ENCODE peak calls at places on chromosome 19, in seven cellular contexts. S is fibroblast of lung, P is coronary artery, E is Peyer's patch, R is WERI-Rb-1, F is transverse colon, Q is neuronal stem cell. L is an unnamed sample.

GRCh38 chr19:35468637-35469036 is 20.6 kb downstream of the FFAR2 start:
- DNase-seq in S (no peak), P (no peak), E (peak; percentile 59), R (peak; percentile 71), F (peak; percentile 71), Q (no peak), L (peak; percentile 67)

GRCh38 chr19:50658438-50659317 is 9.4 kb downstream of the C19orf81 start:
- DNase-seq in S (peak; percentile 10), P (no peak), E (peak; percentile 30), R (peak; percentile 94), F (peak; percentile 39), Q (peak; percentile 93), L (peak; percentile 82)

GRCh38 chr19:11382898-11383705 is 1.0 kb downstream of the EPOR start:
- DNase-seq in S (no peak), P (peak; percentile 79), E (peak; percentile 46), R (peak; percentile 67), F (peak; percentile 64), Q (no peak), L (peak; percentile 82)

GRCh38 chr19:49533551-49534488 is 6.0 kb downstream of the RCN3 start:
- DNase-seq in S (peak; percentile 54), P (no peak), E (peak; percentile 82), R (peak; percentile 69), F (peak; percentile 69), Q (peak; percentile 71), L (peak; percentile 87)

GRCh38 chr19:43555185-43555770 is 20.0 kb downstream of the XRCC1 start:
- DNase-seq in S (peak; percentile 48), P (no peak), E (peak; percentile 79), R (peak; percentile 84), F (peak; percentile 79), Q (peak; percentile 70), L (peak; percentile 64)

GRCh38 chr19:43826787-43827754 is at the start of gene ZNF283:
- DNase-seq in S (peak; percentile 90), P (peak; percentile 92), E (peak; percentile 86), R (peak; percentile 95), F (peak; percentile 92), Q (peak; percentile 84), L (peak; percentile 91)

GRCh38 chr19:9789066-9789465 is 20.5 kb upstream of the ZNF846 start:
- DNase-seq in S (no peak), P (no peak), E (no peak), R (no peak), F (no peak), Q (no peak), L (no peak)

GRCh38 chr19:42175952-42176648 is 41.4 kb downstream of the DEDD2 start:
- DNase-seq in S (peak; percentile 31), P (no peak), E (no peak), R (peak; percentile 46), F (no peak), Q (no peak), L (no peak)

GRCh38 chr19:14479985-14480694 is 5.0 kb upstream of the PTGER1 start:
- DNase-seq in S (peak; percentile 22), P (no peak), E (peak; percentile 53), R (peak; percentile 67), F (no peak), Q (peak; percentile 66), L (peak; percentile 67)

GRCh38 chr19:55613930-55614710 is 8.7 kb downstream of the ZNF865 start:
- DNase-seq in S (no peak), P (no peak), E (no peak), R (no peak), F (no peak), Q (no peak), L (no peak)

GRCh38 chr19:54660967-54661366 is 1.8 kb upstream of the LILRB4 start:
- DNase-seq in S (no peak), P (no peak), E (no peak), R (no peak), F (no peak), Q (no peak), L (no peak)

GRCh38 chr19:42323473-42323851 is 2.0 kb upstream of the MEGF8 start:
- DNase-seq in S (no peak), P (no peak), E (no peak), R (no peak), F (peak; percentile 21), Q (no peak), L (no peak)

GRCh38 chr19:51140441-51140840 is 1.7 kb upstream of the SIGLEC7 start:
- DNase-seq in S (no peak), P (peak; percentile 38), E (no peak), R (no peak), F (no peak), Q (no peak), L (no peak)

GRCh38 chr19:52566588-52566987 is 3.5 kb upstream of the ZNF701 start:
- DNase-seq in S (peak; percentile 60), P (no peak), E (no peak), R (no peak), F (no peak), Q (no peak), L (no peak)

GRCh38 chr19:21498651-21499050 is 6.8 kb upstream of the ZNF429 start:
- DNase-seq in S (peak; percentile 15), P (no peak), E (no peak), R (no peak), F (no peak), Q (no peak), L (no peak)

GRCh38 chr19:56139847-56140582 is 1.1 kb upstream of the ZNF444 start:
- DNase-seq in S (no peak), P (no peak), E (no peak), R (no peak), F (no peak), Q (no peak), L (no peak)

GRCh38 chr19:35138305-35138799 is 272 bp upstream of the FXYD1 start:
- DNase-seq in S (no peak), P (no peak), E (no peak), R (peak; percentile 8), F (no peak), Q (no peak), L (no peak)

GRCh38 chr19:8245869-8246835 is 37.0 kb downstream of the CERS4 start:
- DNase-seq in S (no peak), P (no peak), E (no peak), R (no peak), F (no peak), Q (no peak), L (no peak)

GRCh38 chr19:30434797-30435594 is 62.8 kb downstream of the ZNF536 start:
- DNase-seq in S (no peak), P (no peak), E (no peak), R (no peak), F (no peak), Q (no peak), L (no peak)
- H3K27ac ChIP-seq in S (no peak overlapping the region), P (no peak overlapping the region), E (no peak overlapping the region), R (no peak overlapping the region), F (no peak overlapping the region), Q (no peak overlapping the region), L (no peak overlapping the region)

DNA sequence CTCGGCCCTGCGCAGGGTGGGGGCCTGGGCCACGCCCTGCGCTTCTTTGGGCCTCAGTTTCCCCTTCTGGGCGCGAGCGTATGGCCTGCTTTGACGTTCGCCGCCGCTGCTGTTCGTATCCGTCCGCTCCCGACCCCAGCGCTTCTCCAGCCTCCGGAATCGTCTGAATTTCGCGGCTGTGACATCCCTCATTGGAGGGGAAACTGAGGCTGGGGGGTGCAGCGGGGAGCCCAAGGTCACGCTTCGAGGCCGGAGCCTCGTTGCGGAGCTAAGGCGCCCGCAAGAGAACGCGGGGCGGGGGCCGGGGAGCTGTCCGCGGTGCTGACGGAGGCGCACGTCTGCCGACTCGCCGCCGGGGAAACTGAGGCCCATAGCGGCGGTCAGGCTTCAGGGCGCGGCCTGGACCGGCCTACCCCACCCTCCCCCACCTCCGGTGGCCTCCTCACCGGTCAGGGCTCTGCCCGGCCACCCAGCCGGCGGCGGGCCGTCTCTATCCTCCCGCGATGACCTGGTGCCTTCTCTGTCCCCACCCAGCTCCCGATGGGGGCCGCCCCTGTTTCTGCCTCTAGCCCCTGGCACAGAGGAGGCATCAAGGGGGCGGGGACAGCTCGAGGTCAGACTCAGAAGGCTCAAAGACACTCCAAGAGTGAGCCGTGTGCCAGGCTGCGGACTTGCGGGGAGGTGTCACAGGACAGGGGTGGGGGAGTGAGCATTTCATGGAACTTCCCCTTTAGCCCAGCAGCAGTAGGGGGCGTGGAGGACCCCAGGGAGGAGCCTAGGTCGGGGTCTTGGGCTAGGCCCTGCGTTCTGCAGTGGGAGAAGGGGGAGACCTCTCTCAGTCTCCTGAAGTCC is 3.0 kb upstream of the APC2 start:
- DNase-seq in S (no peak), P (no peak), E (no peak), R (peak; percentile 33), F (no peak), Q (no peak), L (no peak)
- H3K4me3 ChIP-seq in S (no peak overlapping the region), P (peak overlapping the region; percentile 63), E (peak overlapping the region; percentile 48), R (peak overlapping the region; percentile 56), F (no peak overlapping the region), Q (peak overlapping the region; percentile 81), L (peak overlapping the region; percentile 55)

DNA sequence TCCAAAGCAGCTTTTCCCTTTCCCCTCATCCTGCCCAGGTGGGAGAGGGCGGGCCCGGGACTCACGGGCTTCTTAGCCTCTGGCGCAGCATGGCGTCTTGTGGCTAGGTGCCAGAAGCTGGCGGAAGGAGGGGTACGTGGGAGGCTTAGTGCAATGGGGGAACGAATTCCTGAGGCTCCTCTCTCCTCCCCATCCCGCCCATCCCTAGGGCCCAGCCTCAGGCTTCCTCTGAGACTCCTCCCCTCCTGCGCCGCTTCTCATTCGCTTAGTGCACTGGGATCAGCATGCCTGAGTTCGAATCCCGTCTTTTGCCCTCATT is 297.8 kb downstream of the ZNF536 start:
- DNase-seq in S (no peak), P (peak; percentile 41), E (no peak), R (peak; percentile 61), F (no peak), Q (no peak), L (no peak)
- H3K27ac ChIP-seq in S (no peak overlapping the region), P (no peak overlapping the region), E (no peak overlapping the region), R (no peak overlapping the region), F (no peak overlapping the region), Q (no peak overlapping the region), L (no peak overlapping the region)

DNA sequence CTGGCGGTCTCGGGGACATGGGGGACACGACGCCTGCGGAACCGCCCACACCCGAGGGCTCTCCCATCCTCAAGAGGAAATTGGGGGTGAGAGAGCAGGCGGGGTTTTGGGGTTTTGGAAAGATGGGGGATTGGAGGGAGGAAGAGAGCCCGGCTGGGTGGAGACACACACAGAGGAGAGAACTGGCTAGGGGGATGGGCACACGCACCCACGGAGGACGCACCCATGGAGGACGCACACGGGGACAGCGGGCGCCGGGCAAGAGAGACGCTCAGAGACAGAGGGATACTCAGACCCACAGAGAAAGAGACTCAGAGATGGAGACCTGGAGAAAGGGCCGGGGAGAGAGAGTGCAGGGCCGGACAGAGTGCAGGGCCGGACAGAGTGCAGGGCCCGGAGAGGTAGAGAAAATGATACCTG is 52.1 kb downstream of the MAP4K1 start:
- DNase-seq in S (no peak), P (no peak), E (no peak), R (no peak), F (no peak), Q (no peak), L (peak; percentile 63)
- H3K4me3 ChIP-seq in S (no peak overlapping the region), P (peak overlapping the region; percentile 60), E (peak overlapping the region; percentile 61), R (no peak overlapping the region), F (no peak overlapping the region), Q (no peak overlapping the region), L (peak overlapping the region; percentile 39)

GRCh38 chr19:18397242-18398202 is at the start of gene LRRC25:
- DNase-seq in S (no peak), P (peak; percentile 70), E (peak; percentile 69), R (no peak), F (no peak), Q (peak; percentile 57), L (peak; percentile 81)
- H3K27ac ChIP-seq in S (no peak within 1 kb of the TSS), P (no peak within 1 kb of the TSS), E (peak within 1 kb of the TSS; percentile 30), R (no peak within 1 kb of the TSS), F (no peak within 1 kb of the TSS), Q (no peak within 1 kb of the TSS), L (peak within 1 kb of the TSS; percentile 41)

GRCh38 chr19:40467007-40467565 is 285 bp downstream of the SPTBN4 start:
- DNase-seq in S (no peak), P (no peak), E (no peak), R (no peak), F (no peak), Q (no peak), L (peak; percentile 50)
- H3K4me3 ChIP-seq in S (no peak overlapping the region), P (peak overlapping the region; percentile 81), E (peak overlapping the region; percentile 67), R (peak overlapping the region; percentile 44), F (peak overlapping the region; percentile 17), Q (peak overlapping the region; percentile 72), L (peak overlapping the region; percentile 86)

L was measured in lower lobe of right lung.